ENCODE peak calls at places on chromosomes 11 and 22, in four cellular contexts. C is H54, H is mucosa of descending colon, Z is EL. A is an unnamed sample.
A peak's percentile ranks its signal among the peaks of the same experiment; 100 is the strongest.

GRCh38 chr22:39731481-39731880 is 160.9 kb downstream of the CACNA1I start:
- DNase-seq in H (no peak), C (no peak), Z (no peak), A (no peak)

GRCh38 chr22:46654426-46654825 is 34.2 kb downstream of the GRAMD4 start:
- DNase-seq in Z (no peak), C (no peak), H (no peak), A (no peak)

GRCh38 chr22:46763051-46763705 is 728 bp downstream of the TBC1D22A start:
- DNase-seq in H (peak; percentile 67), C (no peak), Z (peak; percentile 36), A (peak; percentile 41)

GRCh38 chr11:6319879-6320410 is 356 bp downstream of the CAVIN3 start:
- DNase-seq in Z (peak; percentile 96), C (no peak), H (peak; percentile 81), A (peak; percentile 99)

GRCh38 chr11:5967708-5968107 is 586 bp downstream of the OR56A5 start:
- DNase-seq in Z (no peak), C (no peak), H (no peak), A (peak; percentile 7)

GRCh38 chr22:48051796-48052620 is 1289.6 kb downstream of the TBC1D22A start:
- DNase-seq in H (no peak), C (no peak), Z (no peak), A (no peak)

GRCh38 chr22:50250555-50251471 is at the start of gene HDAC10:
- DNase-seq in Z (peak; percentile 83), C (peak; percentile 72), H (peak; percentile 92), A (peak; percentile 85)

GRCh38 chr11:27506200-27507182 is at the start of gene LIN7C:
- DNase-seq in Z (peak; percentile 96), C (peak; percentile 79), H (peak; percentile 96), A (peak; percentile 93)

GRCh38 chr11:12430912-12431311 is 53.5 kb downstream of the PARVA start:
- DNase-seq in C (peak; percentile 51), H (peak; percentile 53), Z (peak; percentile 87), A (peak; percentile 81)

GRCh38 chr11:15672822-15673221 is 558.1 kb downstream of the INSC start:
- DNase-seq in Z (no peak), H (no peak), C (no peak), A (no peak)

GRCh38 chr11:46649180-46649738 is 31.9 kb downstream of the ATG13 start:
- DNase-seq in C (peak; percentile 76), H (no peak), Z (peak; percentile 95), A (peak; percentile 38)

GRCh38 chr22:36546092-36546804 is 17.3 kb upstream of the EIF3D start:
- DNase-seq in Z (peak; percentile 56), H (no peak), C (no peak), A (peak; percentile 41)

A was measured in MG63.